ENCODE peak calls at places on chromosomes 13 and 19, in six cellular contexts. L is NCI-H748 treated with DMSO at 0.1 percent for 48 hours; S is central memory CD4-positive, alpha-beta T cell; F is kidney glomerular epithelial cell; M is A549; Q is NCI-H774. U is an unnamed sample.

GRCh38 chr19:16571689-16572331 is 405 bp downstream of the SLC35E1 start:
- DNase-seq in L (no peak), S (no peak), F (no peak), M (no peak), Q (no peak), U (no peak)

GRCh38 chr19:1468274-1469199 is 10.5 kb downstream of the C19orf25 start:
- DNase-seq in L (no peak), S (no peak), F (no peak), M (no peak), Q (no peak), U (no peak)

GRCh38 chr19:38003427-38004099 is 96.6 kb downstream of the SIPA1L3 start:
- DNase-seq in L (peak; percentile 73), S (no peak), F (peak; percentile 79), M (no peak), Q (peak; percentile 61), U (peak; percentile 93)

GRCh38 chr19:17052439-17052838 is 22.8 kb downstream of the HAUS8 start:
- DNase-seq in L (peak; percentile 3), S (no peak), F (peak; percentile 20), M (no peak), Q (peak; percentile 6), U (no peak)

GRCh38 chr13:29758591-29759114 is 91.8 kb downstream of the UBL3 start:
- DNase-seq in L (no peak), S (peak; percentile 63), F (no peak), M (no peak), Q (no peak), U (no peak)

GRCh38 chr19:38715540-38715939 is 28.7 kb downstream of the CAPN12 start:
- DNase-seq in L (no peak), S (no peak), F (no peak), M (no peak), Q (no peak), U (no peak)

GRCh38 chr19:32676895-32677359 is 1.3 kb downstream of the RGS9BP start:
- DNase-seq in L (no peak), S (no peak), F (no peak), M (no peak), Q (no peak), U (no peak)

GRCh38 chr19:2528543-2529173 is 52.7 kb downstream of the GADD45B start:
- DNase-seq in L (no peak), S (no peak), F (no peak), M (no peak), Q (no peak), U (no peak)

GRCh38 chr19:43316591-43317319 is 36.7 kb upstream of the CD177 start:
- DNase-seq in L (peak; percentile 84), S (no peak), F (no peak), M (peak; percentile 32), Q (no peak), U (no peak)

GRCh38 chr13:25659091-25659502 is 287.3 kb downstream of the ATP8A2 start:
- DNase-seq in L (peak; percentile 67), S (no peak), F (no peak), M (no peak), Q (peak; percentile 14), U (no peak)

GRCh38 chr13:49368688-49369087 is 75.2 kb downstream of the CAB39L start:
- DNase-seq in L (no peak), S (no peak), F (no peak), M (no peak), Q (no peak), U (no peak)

GRCh38 chr19:10517760-10518443 is 655 bp upstream of the S1PR5 start:
- DNase-seq in L (peak; percentile 30), S (no peak), F (no peak), M (peak; percentile 62), Q (no peak), U (no peak)

GRCh38 chr13:113834496-113835200 is 29.2 kb downstream of the GAS6 start:
- DNase-seq in L (no peak), S (no peak), F (no peak), M (no peak), Q (no peak), U (no peak)

GRCh38 chr19:5313307-5313706 is 27.3 kb downstream of the PTPRS start:
- DNase-seq in L (peak; percentile 43), S (no peak), F (no peak), M (no peak), Q (no peak), U (no peak)

GRCh38 chr19:16374436-16374835 is 49.8 kb downstream of the KLF2 start:
- DNase-seq in L (no peak), S (no peak), F (no peak), M (no peak), Q (no peak), U (no peak)

GRCh38 chr19:4908781-4909171 is 525 bp upstream of the UHRF1 start:
- DNase-seq in L (no peak), S (no peak), F (no peak), M (no peak), Q (no peak), U (no peak)

GRCh38 chr13:106488075-106488474 is 47.4 kb downstream of the EFNB2 start:
- DNase-seq in L (no peak), S (no peak), F (no peak), M (no peak), Q (no peak), U (no peak)

GRCh38 chr13:52906122-52906903 is 57.9 kb upstream of the PCDH8 start:
- DNase-seq in L (no peak), S (no peak), F (no peak), M (no peak), Q (no peak), U (no peak)

GRCh38 chr13:108920137-108920536 is 290.7 kb downstream of the MYO16 start:
- DNase-seq in L (no peak), S (no peak), F (no peak), M (no peak), Q (no peak), U (no peak)

GRCh38 chr13:111475488-111475887 is 155.0 kb downstream of the TEX29 start:
- DNase-seq in L (no peak), S (no peak), F (no peak), M (no peak), Q (no peak), U (no peak)

GRCh38 chr13:112066624-112067004 is 335 bp upstream of the SOX1 start:
- DNase-seq in L (peak; percentile 94), S (peak; percentile 67), F (no peak), M (no peak), Q (peak; percentile 100), U (no peak)

GRCh38 chr19:30228726-30229523 is 143.3 kb upstream of the ZNF536 start:
- DNase-seq in L (peak; percentile 21), S (no peak), F (peak; percentile 40), M (no peak), Q (no peak), U (no peak)

GRCh38 chr13:74316531-74316930 is 182.3 kb upstream of the KLF12 start:
- DNase-seq in L (no peak), S (no peak), F (peak; percentile 76), M (no peak), Q (no peak), U (no peak)

GRCh38 chr19:8609210-8610040 is 1.1 kb downstream of the ADAMTS10 start:
- DNase-seq in L (no peak), S (no peak), F (no peak), M (peak; percentile 44), Q (no peak), U (no peak)

GRCh38 chr13:24683833-24684599 is 3.8 kb downstream of the ATP12A start:
- DNase-seq in L (peak; percentile 73), S (peak; percentile 43), F (peak; percentile 4), M (peak; percentile 61), Q (no peak), U (no peak)

GRCh38 chr13:76965759-76966421 is 17.6 kb downstream of the ACOD1 start:
- DNase-seq in L (no peak), S (no peak), F (no peak), M (no peak), Q (no peak), U (no peak)

GRCh38 chr13:22047082-22047784 is 376.4 kb downstream of the FGF9 start:
- DNase-seq in L (no peak), S (no peak), F (peak; percentile 79), M (no peak), Q (no peak), U (no peak)

GRCh38 chr13:47858678-47859050 is 142.4 kb downstream of the SUCLA2 start:
- DNase-seq in L (no peak), S (no peak), F (no peak), M (no peak), Q (no peak), U (no peak)

U was measured in glomerular endothelial cell.